ENCODE peak calls at places on chromosomes 11 and 22, in seven cellular contexts. X is CD8-positive, alpha-beta T cell; N is cardiac muscle cell; M is A549; Z is heart right ventricle; G is fibroblast of mammary gland; S is dorsolateral prefrontal cortex. A is an unnamed sample.

GRCh38 chr11:95923730-95924413 is at the start of gene MTMR2:
- DNase-seq in S (peak; percentile 77), X (peak; percentile 47), N (peak; percentile 84), Z (peak; percentile 80), G (peak; percentile 63), M (peak; percentile 71), A (peak; percentile 82)

GRCh38 chr11:104148696-104149095 is 15.3 kb downstream of the PDGFD start:
- DNase-seq in Z (no peak), S (no peak), N (no peak), X (no peak), M (no peak), G (no peak), A (no peak)

GRCh38 chr11:106794058-106794457 is 224.2 kb downstream of the GUCY1A2 start:
- DNase-seq in N (peak; percentile 11), X (no peak), Z (no peak), G (peak; percentile 3), M (no peak), S (no peak), A (peak; percentile 3)

GRCh38 chr22:29224121-29224858 is 18.6 kb downstream of the EMID1 start:
- DNase-seq in Z (no peak), X (no peak), N (no peak), M (no peak), G (no peak), S (no peak), A (no peak)

GRCh38 chr22:49961601-49962011 is 1.0 kb downstream of the PIM3 start:
- DNase-seq in S (no peak), X (no peak), G (no peak), M (peak; percentile 49), N (peak; percentile 33), Z (peak; percentile 30), A (peak; percentile 51)

GRCh38 chr22:30821381-30821780 is 126.7 kb downstream of the OSBP2 start:
- DNase-seq in Z (no peak), G (no peak), N (no peak), X (no peak), M (no peak), S (no peak), A (no peak)

GRCh38 chr11:38835986-38836385 is 2237.9 kb upstream of the RAG2 start:
- DNase-seq in G (no peak), N (no peak), Z (no peak), M (no peak), S (no peak), X (no peak), A (no peak)

GRCh38 chr22:30265851-30266444 is 703 bp downstream of the OSM start:
- DNase-seq in M (no peak), G (peak; percentile 33), X (peak; percentile 83), Z (peak; percentile 45), S (no peak), N (no peak), A (no peak)

GRCh38 chr11:100637706-100638105 is 49.4 kb upstream of the ARHGAP42 start:
- DNase-seq in X (no peak), S (peak; percentile 61), M (no peak), N (no peak), G (no peak), Z (no peak), A (peak; percentile 5)

GRCh38 chr22:18991138-18991432 is 55.0 kb upstream of the PRODH start:
- DNase-seq in M (no peak), N (no peak), S (no peak), G (no peak), Z (no peak), X (no peak), A (no peak)

DNA sequence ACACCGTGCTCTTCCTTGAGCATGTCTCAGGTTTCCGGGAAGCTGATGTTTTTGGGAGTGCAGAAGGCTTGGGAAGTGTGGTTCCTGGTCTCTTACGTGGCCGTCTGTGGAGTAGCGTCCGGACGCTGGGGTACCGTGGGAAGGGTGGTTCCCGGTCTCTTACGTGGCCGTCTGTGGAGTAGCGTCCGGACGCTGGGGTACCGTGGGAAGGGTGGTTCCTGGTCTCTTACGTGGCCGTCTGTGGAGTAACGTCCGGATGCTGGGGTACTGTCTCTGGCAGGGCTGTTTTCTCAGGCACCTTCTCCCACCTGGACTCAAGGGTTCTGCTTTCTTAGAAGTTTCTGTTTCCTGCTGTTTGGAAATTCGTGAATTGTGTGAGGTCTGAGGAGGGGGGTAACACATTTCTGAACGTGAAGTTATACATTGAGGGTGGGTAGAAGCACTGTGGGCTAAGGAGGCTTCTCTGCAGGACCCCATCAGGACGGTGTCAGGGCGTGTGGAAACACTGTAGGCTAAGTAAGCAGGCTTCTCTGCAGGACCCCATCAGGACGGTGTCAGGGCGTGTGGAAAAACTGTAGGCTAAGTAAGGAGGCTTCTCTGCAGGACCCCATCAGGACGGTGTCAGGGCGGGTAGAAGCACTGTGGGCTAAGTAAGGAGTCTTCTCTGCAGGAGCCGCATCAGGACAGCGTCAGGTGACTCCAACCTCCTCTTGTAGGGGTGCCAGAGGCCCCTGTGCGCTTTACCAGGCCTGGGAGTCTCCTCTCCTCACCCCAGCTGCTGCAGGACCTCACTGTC is 5.3 kb upstream of the IFITM3 start:
- DNase-seq in M (no peak), N (no peak), G (no peak), X (no peak), S (no peak), Z (peak; percentile 38), A (no peak)
- H3K4me3 ChIP-seq in M (no peak overlapping the region), N (no peak overlapping the region), G (no peak overlapping the region), X (peak overlapping the region; percentile 6), S (no peak overlapping the region), Z (peak overlapping the region; percentile 39), A (no peak overlapping the region)

GRCh38 chr22:22109693-22110466 is 127.3 kb upstream of the TOP3B start:
- DNase-seq in X (no peak), Z (no peak), S (no peak), M (no peak), N (no peak), G (no peak), A (no peak)
- TF ChIP-seq CTCF in X (no peak), Z (no peak), S (no peak), M (peak; percentile 10), N (peak; percentile 23), G (no peak), A (peak; percentile 11)

DNA sequence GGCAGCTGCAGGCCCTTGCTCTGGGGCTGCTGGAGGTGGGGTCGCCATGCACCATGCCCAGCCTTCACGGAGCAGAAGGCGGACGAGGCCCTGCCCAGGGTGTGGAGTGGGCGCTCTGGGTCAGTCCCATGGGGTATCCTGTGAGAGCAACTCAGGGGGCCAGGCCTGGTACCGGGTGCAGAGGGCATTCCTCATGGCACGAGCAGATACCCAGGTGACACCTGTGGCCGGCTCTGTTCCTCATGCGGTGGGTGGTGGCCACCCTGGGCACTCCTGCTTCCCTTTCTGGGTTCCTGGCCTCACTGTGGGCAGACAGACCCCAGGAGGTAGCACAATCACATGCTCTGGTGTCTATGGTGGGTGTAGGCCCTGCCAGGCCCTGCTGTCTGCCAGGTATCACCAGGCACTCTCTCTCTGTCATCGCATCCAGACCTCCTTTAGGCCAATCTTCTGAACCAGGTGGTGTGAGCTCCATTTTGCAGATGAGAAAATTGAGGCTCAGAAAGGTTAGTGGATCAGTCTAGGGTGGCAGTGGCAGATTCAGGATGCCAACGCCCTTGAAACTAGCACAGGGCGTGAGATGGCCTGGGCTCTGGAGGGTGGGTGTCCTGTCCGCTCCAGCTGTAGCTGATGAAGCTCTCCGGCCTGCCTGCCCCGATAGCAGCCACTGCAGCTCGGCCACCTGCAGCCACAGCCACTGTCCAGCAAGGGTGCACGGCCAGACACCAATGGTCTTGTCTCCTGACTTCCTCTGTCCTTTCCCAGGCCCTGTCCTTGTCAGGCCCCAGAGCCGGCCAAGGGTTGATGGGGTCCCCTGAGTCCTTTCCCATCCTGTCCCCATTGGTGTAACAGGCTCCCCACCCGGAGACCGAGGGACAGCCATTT is 15.1 kb downstream of the DGKZ start:
- DNase-seq in G (no peak), Z (no peak), S (no peak), M (no peak), N (no peak), X (no peak), A (no peak)
- H3K4me3 ChIP-seq in G (no peak overlapping the region), Z (peak overlapping the region; percentile 57), S (peak overlapping the region; percentile 64), M (no peak overlapping the region), N (no peak overlapping the region), X (peak overlapping the region; percentile 72), A (no peak overlapping the region)

GRCh38 chr11:9208726-9209501 is 56.2 kb downstream of the DENND5A start:
- DNase-seq in S (no peak), Z (no peak), X (no peak), M (no peak), N (no peak), G (peak; percentile 30), A (peak; percentile 25)
- TF ChIP-seq CTCF in S (no peak), Z (no peak), X (no peak), M (no peak), N (no peak), G (no peak), A (no peak)

DNA sequence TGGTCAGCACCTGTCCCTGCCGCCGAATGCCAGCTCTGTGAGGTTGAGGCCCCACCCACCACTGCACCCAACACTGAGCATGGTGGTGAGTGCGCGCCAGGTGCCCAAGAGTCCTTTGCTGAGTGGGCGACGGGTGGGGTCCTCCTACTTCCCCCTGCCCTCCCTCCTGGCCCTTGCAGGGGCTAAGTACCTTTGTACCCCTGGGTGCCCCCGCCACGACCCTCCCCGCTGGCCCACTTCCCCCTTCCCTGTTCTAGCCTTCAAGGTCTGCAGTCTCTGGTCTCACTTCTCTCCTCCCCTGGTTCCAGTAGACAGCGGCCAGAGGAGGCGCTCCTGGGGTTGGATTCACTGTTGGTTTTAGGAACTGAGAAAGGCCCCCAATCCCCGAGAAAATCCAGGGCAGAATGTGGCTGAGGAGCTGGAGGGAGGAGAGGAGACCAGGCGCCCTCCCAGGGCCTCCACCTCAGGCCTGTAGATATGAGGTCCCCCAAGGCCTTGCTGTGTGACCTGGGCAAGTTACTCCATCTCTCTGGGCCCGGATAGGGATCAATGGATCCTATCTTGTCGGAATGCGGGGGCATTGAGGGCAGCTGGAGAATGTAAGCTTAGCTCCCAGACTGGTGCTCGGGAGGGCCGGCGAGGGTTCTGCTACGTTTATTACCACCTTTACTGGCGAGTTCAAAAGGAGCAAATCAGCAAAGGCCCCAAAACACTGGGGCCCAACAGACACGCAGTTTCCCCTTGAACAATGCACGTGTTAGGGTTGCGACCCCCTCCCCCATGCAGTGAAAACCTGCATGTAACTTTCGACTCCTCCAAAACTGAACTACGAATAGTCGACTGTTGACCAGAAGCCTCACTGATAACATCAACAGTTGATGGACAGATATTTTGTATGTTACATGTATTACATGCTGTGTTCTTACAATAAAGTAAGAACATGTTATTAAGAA is 31.9 kb upstream of the SMIM38 start:
- DNase-seq in X (no peak), G (no peak), M (peak; percentile 57), S (no peak), N (no peak), Z (no peak), A (no peak)
- H3K4me3 ChIP-seq in X (peak overlapping the region; percentile 42), G (no peak overlapping the region), M (peak overlapping the region; percentile 28), S (no peak overlapping the region), N (no peak overlapping the region), Z (no peak overlapping the region), A (no peak overlapping the region)